ENCODE peak calls at places on chromosomes 7 and 10, in seven cellular contexts. One of them, this sample, is unnamed.

GRCh38 chr7:41065663-41066062 is 637.2 kb downstream of the INHBA start:
- DNase-seq in iPS-NIHi11: no peak
- DNase-seq in HTR-8/SVneo: no peak
- DNase-seq in M059J: peak
- DNase-seq in substantia nigra: no peak
- DNase-seq in SK-N-SH: no peak
- DNase-seq in activated CD4-positive, alpha-beta T cell treated with anti-CD3 and anti-CD28 coated beads, Interleukin-2, amount 50 U/mL, for 1 hour: no peak
- DNase-seq in this sample: no peak

GRCh38 chr7:111711426-111712065 is 149.3 kb upstream of the IMMP2L start:
- DNase-seq in iPS-NIHi11: no peak
- DNase-seq in HTR-8/SVneo: no peak
- DNase-seq in M059J: no peak
- DNase-seq in substantia nigra: no peak
- DNase-seq in SK-N-SH: no peak
- DNase-seq in activated CD4-positive, alpha-beta T cell treated with anti-CD3 and anti-CD28 coated beads, Interleukin-2, amount 50 U/mL, for 1 hour: no peak
- DNase-seq in this sample: peak

GRCh38 chr7:55133630-55134392 is 115.0 kb downstream of the EGFR start:
- DNase-seq in iPS-NIHi11: no peak
- DNase-seq in HTR-8/SVneo: peak
- DNase-seq in M059J: peak
- DNase-seq in substantia nigra: peak
- DNase-seq in SK-N-SH: peak
- DNase-seq in activated CD4-positive, alpha-beta T cell treated with anti-CD3 and anti-CD28 coated beads, Interleukin-2, amount 50 U/mL, for 1 hour: no peak
- DNase-seq in this sample: peak

GRCh38 chr10:12635127-12635541 is 285.8 kb downstream of the CAMK1D start:
- DNase-seq in iPS-NIHi11: no peak
- DNase-seq in HTR-8/SVneo: no peak
- DNase-seq in M059J: peak
- DNase-seq in substantia nigra: no peak
- DNase-seq in SK-N-SH: no peak
- DNase-seq in activated CD4-positive, alpha-beta T cell treated with anti-CD3 and anti-CD28 coated beads, Interleukin-2, amount 50 U/mL, for 1 hour: peak
- DNase-seq in this sample: no peak

GRCh38 chr7:52592698-52593097 is 442.7 kb upstream of the POM121L12 start:
- DNase-seq in iPS-NIHi11: no peak
- DNase-seq in HTR-8/SVneo: no peak
- DNase-seq in M059J: no peak
- DNase-seq in substantia nigra: no peak
- DNase-seq in SK-N-SH: no peak
- DNase-seq in activated CD4-positive, alpha-beta T cell treated with anti-CD3 and anti-CD28 coated beads, Interleukin-2, amount 50 U/mL, for 1 hour: no peak
- DNase-seq in this sample: no peak

GRCh38 chr7:101185258-101185839 is 5.3 kb upstream of the NAT16 start:
- DNase-seq in iPS-NIHi11: no peak
- DNase-seq in HTR-8/SVneo: no peak
- DNase-seq in M059J: peak
- DNase-seq in substantia nigra: no peak
- DNase-seq in SK-N-SH: no peak
- DNase-seq in activated CD4-positive, alpha-beta T cell treated with anti-CD3 and anti-CD28 coated beads, Interleukin-2, amount 50 U/mL, for 1 hour: no peak
- DNase-seq in this sample: no peak

GRCh38 chr10:5629789-5630436 is 36.5 kb downstream of the ASB13 start:
- DNase-seq in iPS-NIHi11: peak
- DNase-seq in HTR-8/SVneo: peak
- DNase-seq in M059J: peak
- DNase-seq in substantia nigra: no peak
- DNase-seq in SK-N-SH: peak
- DNase-seq in activated CD4-positive, alpha-beta T cell treated with anti-CD3 and anti-CD28 coated beads, Interleukin-2, amount 50 U/mL, for 1 hour: peak
- DNase-seq in this sample: peak

GRCh38 chr10:121781101-121781500 is 146.7 kb downstream of the ATE1 start:
- DNase-seq in iPS-NIHi11: no peak
- DNase-seq in HTR-8/SVneo: no peak
- DNase-seq in M059J: peak
- DNase-seq in substantia nigra: no peak
- DNase-seq in SK-N-SH: no peak
- DNase-seq in activated CD4-positive, alpha-beta T cell treated with anti-CD3 and anti-CD28 coated beads, Interleukin-2, amount 50 U/mL, for 1 hour: no peak
- DNase-seq in this sample: no peak

GRCh38 chr7:50562126-50562525 is 3.1 kb downstream of the DDC start:
- DNase-seq in iPS-NIHi11: no peak
- DNase-seq in HTR-8/SVneo: no peak
- DNase-seq in M059J: no peak
- DNase-seq in substantia nigra: no peak
- DNase-seq in SK-N-SH: no peak
- DNase-seq in activated CD4-positive, alpha-beta T cell treated with anti-CD3 and anti-CD28 coated beads, Interleukin-2, amount 50 U/mL, for 1 hour: no peak
- DNase-seq in this sample: no peak